ENCODE peak calls at places on chromosome 2, in seven cellular contexts. One of them, this sample, is unnamed.

GRCh38 chr2:23485261-23485660 is 100.3 kb downstream of the KLHL29 start:
- DNase-seq in CD4-positive, alpha-beta T cell: no peak
- DNase-seq in heart left ventricle: no peak
- DNase-seq in AG04450: no peak
- DNase-seq in HCT116: no peak
- DNase-seq in stomach: no peak
- DNase-seq in cardiac muscle cell: no peak
- DNase-seq in this sample: no peak

GRCh38 chr2:190121971-190122370 is 59.4 kb upstream of the MSTN start:
- DNase-seq in CD4-positive, alpha-beta T cell: no peak
- DNase-seq in heart left ventricle: no peak
- DNase-seq in AG04450: no peak
- DNase-seq in HCT116: peak; percentile 23
- DNase-seq in stomach: no peak
- DNase-seq in cardiac muscle cell: peak; percentile 27
- DNase-seq in this sample: no peak

GRCh38 chr2:74917702-74918619 is 40.5 kb upstream of the POLE4 start:
- DNase-seq in CD4-positive, alpha-beta T cell: no peak
- DNase-seq in heart left ventricle: no peak
- DNase-seq in AG04450: peak; percentile 82
- DNase-seq in HCT116: no peak
- DNase-seq in stomach: no peak
- DNase-seq in cardiac muscle cell: peak; percentile 38
- DNase-seq in this sample: no peak

GRCh38 chr2:207166039-207166348 is 246 bp upstream of the KLF7 start:
- DNase-seq in CD4-positive, alpha-beta T cell: peak; percentile 96
- DNase-seq in heart left ventricle: peak; percentile 99
- DNase-seq in AG04450: peak; percentile 99
- DNase-seq in HCT116: peak; percentile 94
- DNase-seq in stomach: peak; percentile 98
- DNase-seq in cardiac muscle cell: peak; percentile 100
- DNase-seq in this sample: peak; percentile 99

GRCh38 chr2:219254590-219255219 is 987 bp upstream of the TUBA4A start:
- DNase-seq in CD4-positive, alpha-beta T cell: no peak
- DNase-seq in heart left ventricle: no peak
- DNase-seq in AG04450: no peak
- DNase-seq in HCT116: no peak
- DNase-seq in stomach: no peak
- DNase-seq in cardiac muscle cell: no peak
- DNase-seq in this sample: no peak

GRCh38 chr2:224261316-224261715 is 140.6 kb downstream of the FAM124B start:
- DNase-seq in CD4-positive, alpha-beta T cell: no peak
- DNase-seq in heart left ventricle: no peak
- DNase-seq in AG04450: no peak
- DNase-seq in HCT116: no peak
- DNase-seq in stomach: no peak
- DNase-seq in cardiac muscle cell: peak; percentile 54
- DNase-seq in this sample: no peak

GRCh38 chr2:133097666-133098065 is 427.7 kb upstream of the LYPD1 start:
- DNase-seq in CD4-positive, alpha-beta T cell: no peak
- DNase-seq in heart left ventricle: no peak
- DNase-seq in AG04450: no peak
- DNase-seq in HCT116: no peak
- DNase-seq in stomach: no peak
- DNase-seq in cardiac muscle cell: no peak
- DNase-seq in this sample: no peak

GRCh38 chr2:70118798-70119454 is 31.6 kb downstream of the PCBP1 start:
- DNase-seq in CD4-positive, alpha-beta T cell: no peak
- DNase-seq in heart left ventricle: no peak
- DNase-seq in AG04450: no peak
- DNase-seq in HCT116: no peak
- DNase-seq in stomach: no peak
- DNase-seq in cardiac muscle cell: peak; percentile 51
- DNase-seq in this sample: no peak

GRCh38 chr2:28979041-28979440 is 2.1 kb upstream of the TOGARAM2 start:
- DNase-seq in CD4-positive, alpha-beta T cell: no peak
- DNase-seq in heart left ventricle: no peak
- DNase-seq in AG04450: no peak
- DNase-seq in HCT116: no peak
- DNase-seq in stomach: no peak
- DNase-seq in cardiac muscle cell: no peak
- DNase-seq in this sample: peak; percentile 49

DNA sequence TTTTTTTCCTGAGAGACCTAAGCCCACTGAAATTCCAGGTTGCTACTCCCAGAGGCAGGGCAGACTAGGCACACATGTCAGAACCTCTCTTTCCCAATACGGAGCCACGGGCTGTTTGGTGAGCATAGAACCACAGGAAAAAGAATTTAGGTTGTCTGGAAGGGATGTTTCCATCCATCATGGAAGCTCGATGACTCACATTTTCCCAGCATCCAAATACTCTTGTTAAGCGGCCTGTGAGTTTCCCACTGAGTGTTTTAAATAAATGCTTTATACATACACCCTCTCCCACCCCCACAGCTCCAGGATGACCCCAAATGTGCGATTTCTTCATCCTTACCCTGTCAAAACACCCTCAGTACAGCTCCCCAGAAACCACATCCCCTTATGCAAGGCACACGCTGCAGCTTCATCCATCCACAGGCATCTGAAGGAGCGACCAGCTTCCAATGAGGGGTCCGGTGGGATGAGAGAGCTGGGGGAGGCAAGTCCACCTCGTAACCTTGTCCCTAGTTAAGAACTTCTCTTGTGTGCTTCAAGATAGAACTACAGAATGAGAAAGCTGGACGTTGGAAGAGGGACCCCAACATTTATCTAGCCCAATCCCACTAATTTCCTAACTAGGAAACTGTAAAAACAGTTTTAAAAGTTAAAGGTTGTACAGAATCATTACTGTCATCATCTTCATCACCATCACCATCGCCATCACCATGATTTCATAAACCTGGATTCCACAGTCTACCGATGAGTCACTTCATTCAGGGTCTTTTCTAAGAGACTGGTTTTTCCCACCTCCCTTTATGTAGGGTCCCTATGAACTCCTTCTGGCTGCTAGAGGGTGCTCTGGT is 63.5 kb upstream of the FZD7 start:
- DNase-seq in CD4-positive, alpha-beta T cell: no peak
- DNase-seq in heart left ventricle: no peak
- DNase-seq in AG04450: peak; percentile 78
- DNase-seq in HCT116: no peak
- DNase-seq in stomach: no peak
- DNase-seq in cardiac muscle cell: peak; percentile 78
- DNase-seq in this sample: no peak
- H3K27ac ChIP-seq in CD4-positive, alpha-beta T cell: no peak overlapping the region
- H3K27ac ChIP-seq in heart left ventricle: no peak overlapping the region
- H3K27ac ChIP-seq in AG04450: peak overlapping the region; percentile 65
- H3K27ac ChIP-seq in HCT116: no peak overlapping the region
- H3K27ac ChIP-seq in stomach: no peak overlapping the region
- H3K27ac ChIP-seq in cardiac muscle cell: no peak overlapping the region
- H3K27ac ChIP-seq in this sample: no peak overlapping the region

DNA sequence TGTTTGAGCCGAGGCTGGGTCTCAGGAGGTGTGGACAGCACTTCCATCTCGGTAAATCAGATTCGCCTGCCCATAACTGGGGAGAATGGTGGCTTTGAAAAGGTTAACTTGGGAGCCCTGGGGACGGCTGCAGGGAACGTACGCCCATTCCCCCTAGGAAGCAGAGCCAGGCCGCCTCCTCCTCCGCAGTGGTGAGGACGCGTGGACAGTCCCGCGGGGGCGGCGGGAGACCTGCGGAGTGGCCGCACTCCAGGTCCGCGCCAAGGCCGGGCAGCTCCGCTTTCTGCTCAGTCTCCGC is 845 bp upstream of the MYCN start:
- DNase-seq in CD4-positive, alpha-beta T cell: no peak
- DNase-seq in heart left ventricle: peak; percentile 86
- DNase-seq in AG04450: no peak
- DNase-seq in HCT116: peak; percentile 40
- DNase-seq in stomach: peak; percentile 72
- DNase-seq in cardiac muscle cell: no peak
- DNase-seq in this sample: peak; percentile 83
- TF ChIP-seq CTCF in CD4-positive, alpha-beta T cell: no peak
- TF ChIP-seq CTCF in heart left ventricle: no peak
- TF ChIP-seq CTCF in AG04450: peak; percentile 42
- TF ChIP-seq CTCF in HCT116: peak; percentile 73
- TF ChIP-seq CTCF in stomach: peak; percentile 55
- TF ChIP-seq CTCF in cardiac muscle cell: no peak
- TF ChIP-seq CTCF in this sample: peak; percentile 29

DNA sequence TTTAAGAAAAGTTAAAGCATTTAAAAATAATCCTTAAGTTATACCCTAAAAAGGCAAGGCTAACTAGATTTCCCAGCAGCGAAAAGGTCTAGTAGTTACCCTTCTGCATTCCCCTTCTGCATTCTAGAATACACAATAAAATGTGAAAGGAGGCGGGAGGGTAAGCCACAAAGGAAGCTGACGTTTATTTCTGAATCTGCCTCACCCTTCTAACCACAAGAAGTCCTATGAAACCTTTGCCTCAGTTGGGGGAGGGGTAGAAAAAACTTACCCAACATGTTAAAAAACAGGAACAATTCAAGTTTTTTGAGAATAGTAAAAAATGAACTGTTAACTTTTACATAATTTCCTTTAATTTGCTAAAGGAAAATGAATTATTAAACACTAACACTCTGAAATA is 11.3 kb downstream of the STK17B start:
- DNase-seq in CD4-positive, alpha-beta T cell: no peak
- DNase-seq in heart left ventricle: no peak
- DNase-seq in AG04450: peak; percentile 71
- DNase-seq in HCT116: peak; percentile 57
- DNase-seq in stomach: no peak
- DNase-seq in cardiac muscle cell: peak; percentile 95
- DNase-seq in this sample: no peak
- H3K27ac ChIP-seq in CD4-positive, alpha-beta T cell: peak overlapping the region; percentile 88
- H3K27ac ChIP-seq in heart left ventricle: no peak overlapping the region
- H3K27ac ChIP-seq in AG04450: no peak overlapping the region
- H3K27ac ChIP-seq in HCT116: no peak overlapping the region
- H3K27ac ChIP-seq in stomach: peak overlapping the region; percentile 52
- H3K27ac ChIP-seq in cardiac muscle cell: no peak overlapping the region
- H3K27ac ChIP-seq in this sample: no peak overlapping the region

GRCh38 chr2:197383825-197384224 is 51.0 kb downstream of the SF3B1 start:
- DNase-seq in CD4-positive, alpha-beta T cell: no peak
- DNase-seq in heart left ventricle: no peak
- DNase-seq in AG04450: no peak
- DNase-seq in HCT116: no peak
- DNase-seq in stomach: no peak
- DNase-seq in cardiac muscle cell: no peak
- DNase-seq in this sample: no peak
- TF ChIP-seq CTCF in CD4-positive, alpha-beta T cell: no peak
- TF ChIP-seq CTCF in heart left ventricle: no peak
- TF ChIP-seq CTCF in AG04450: no peak
- TF ChIP-seq CTCF in HCT116: no peak
- TF ChIP-seq CTCF in stomach: no peak
- TF ChIP-seq CTCF in cardiac muscle cell: no peak
- TF ChIP-seq CTCF in this sample: no peak

GRCh38 chr2:121695179-121695451 is 41.6 kb downstream of the NIFK start:
- DNase-seq in CD4-positive, alpha-beta T cell: no peak
- DNase-seq in heart left ventricle: no peak
- DNase-seq in AG04450: no peak
- DNase-seq in HCT116: no peak
- DNase-seq in stomach: no peak
- DNase-seq in cardiac muscle cell: no peak
- DNase-seq in this sample: no peak

GRCh38 chr2:121697108-121697631 is 39.5 kb downstream of the NIFK start:
- DNase-seq in CD4-positive, alpha-beta T cell: no peak
- DNase-seq in heart left ventricle: no peak
- DNase-seq in AG04450: no peak
- DNase-seq in HCT116: no peak
- DNase-seq in stomach: peak; percentile 52
- DNase-seq in cardiac muscle cell: peak; percentile 17
- DNase-seq in this sample: peak; percentile 41

GRCh38 chr2:121696410-121696930 is 40.2 kb downstream of the NIFK start:
- DNase-seq in CD4-positive, alpha-beta T cell: no peak
- DNase-seq in heart left ventricle: no peak
- DNase-seq in AG04450: no peak
- DNase-seq in HCT116: no peak
- DNase-seq in stomach: no peak
- DNase-seq in cardiac muscle cell: no peak
- DNase-seq in this sample: no peak

GRCh38 chr2:121699421-121700328 is 37.0 kb downstream of the NIFK start:
- DNase-seq in CD4-positive, alpha-beta T cell: peak; percentile 74
- DNase-seq in heart left ventricle: peak; percentile 68
- DNase-seq in AG04450: peak; percentile 13
- DNase-seq in HCT116: peak; percentile 71
- DNase-seq in stomach: peak; percentile 64
- DNase-seq in cardiac muscle cell: peak; percentile 66
- DNase-seq in this sample: peak; percentile 83

GRCh38 chr2:121698318-121698930 is 38.3 kb downstream of the NIFK start:
- DNase-seq in CD4-positive, alpha-beta T cell: no peak
- DNase-seq in heart left ventricle: no peak
- DNase-seq in AG04450: no peak
- DNase-seq in HCT116: no peak
- DNase-seq in stomach: no peak
- DNase-seq in cardiac muscle cell: no peak
- DNase-seq in this sample: no peak
- H3K27ac ChIP-seq in CD4-positive, alpha-beta T cell: no peak overlapping the region
- H3K27ac ChIP-seq in heart left ventricle: no peak overlapping the region
- H3K27ac ChIP-seq in AG04450: no peak overlapping the region
- H3K27ac ChIP-seq in HCT116: no peak overlapping the region
- H3K27ac ChIP-seq in stomach: no peak overlapping the region
- H3K27ac ChIP-seq in cardiac muscle cell: no peak overlapping the region
- H3K27ac ChIP-seq in this sample: no peak overlapping the region

GRCh38 chr2:192940767-192941166 is 746.0 kb upstream of the TMEFF2 start:
- DNase-seq in CD4-positive, alpha-beta T cell: no peak
- DNase-seq in heart left ventricle: no peak
- DNase-seq in AG04450: no peak
- DNase-seq in HCT116: no peak
- DNase-seq in stomach: no peak
- DNase-seq in cardiac muscle cell: no peak
- DNase-seq in this sample: no peak
- TF ChIP-seq CTCF in CD4-positive, alpha-beta T cell: no peak
- TF ChIP-seq CTCF in heart left ventricle: no peak
- TF ChIP-seq CTCF in AG04450: no peak
- TF ChIP-seq CTCF in HCT116: no peak
- TF ChIP-seq CTCF in stomach: no peak
- TF ChIP-seq CTCF in cardiac muscle cell: no peak
- TF ChIP-seq CTCF in this sample: no peak

DNA sequence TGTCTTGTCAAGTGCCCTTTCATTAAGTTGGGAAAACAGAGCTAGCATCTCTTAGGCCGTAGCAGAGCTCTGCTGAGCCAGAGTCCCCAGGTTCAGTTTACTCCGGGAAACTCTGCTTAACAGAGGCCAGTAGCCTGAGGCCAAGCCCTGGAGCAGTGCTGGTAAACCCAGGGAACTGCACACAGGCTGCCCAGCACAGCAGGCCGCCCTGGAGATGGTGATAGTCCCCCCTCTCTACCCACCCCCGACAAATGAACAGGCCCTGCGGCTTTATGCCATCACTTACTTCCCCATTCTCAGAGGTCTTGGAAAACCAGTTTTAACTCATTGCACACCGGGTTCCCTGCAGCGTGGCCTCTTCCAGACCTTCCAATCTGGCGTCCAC is 3.5 kb downstream of the CNNM4 start:
- DNase-seq in CD4-positive, alpha-beta T cell: no peak
- DNase-seq in heart left ventricle: no peak
- DNase-seq in AG04450: no peak
- DNase-seq in HCT116: no peak
- DNase-seq in stomach: peak; percentile 34
- DNase-seq in cardiac muscle cell: no peak
- DNase-seq in this sample: peak; percentile 31
- H3K27ac ChIP-seq in CD4-positive, alpha-beta T cell: no peak overlapping the region
- H3K27ac ChIP-seq in heart left ventricle: no peak overlapping the region
- H3K27ac ChIP-seq in AG04450: no peak overlapping the region
- H3K27ac ChIP-seq in HCT116: peak overlapping the region; percentile 31
- H3K27ac ChIP-seq in stomach: peak overlapping the region; percentile 38
- H3K27ac ChIP-seq in cardiac muscle cell: peak overlapping the region; percentile 61
- H3K27ac ChIP-seq in this sample: peak overlapping the region; percentile 51

This sample was measured in thyroid gland.